ENCODE peak calls at places on chromosomes 16 and 17, in five cellular contexts. One of them, this sample, is unnamed.

GRCh38 chr17:71869293-71869692 is 251.5 kb upstream of the SOX9 start:
- DNase-seq in HepG2: no peak
- DNase-seq in H1: no peak
- DNase-seq in A549: no peak
- DNase-seq in K562: no peak
- DNase-seq in this sample: no peak

GRCh38 chr16:11107781-11108465 is 148.1 kb downstream of the SOCS1 start:
- DNase-seq in K562: no peak
- DNase-seq in H1: no peak
- DNase-seq in HepG2: no peak
- DNase-seq in A549: no peak
- DNase-seq in this sample: no peak

GRCh38 chr17:47693667-47694017 is 319 bp upstream of the TBKBP1 start:
- DNase-seq in K562: no peak
- DNase-seq in HepG2: no peak
- DNase-seq in A549: no peak
- DNase-seq in H1: no peak
- DNase-seq in this sample: no peak

GRCh38 chr16:8594149-8594666 is 3.9 kb upstream of the TMEM114 start:
- DNase-seq in A549: no peak
- DNase-seq in HepG2: no peak
- DNase-seq in K562: peak
- DNase-seq in H1: no peak
- DNase-seq in this sample: no peak

GRCh38 chr17:41977991-41978390 is 11.4 kb downstream of the CNP start:
- DNase-seq in H1: no peak
- DNase-seq in K562: no peak
- DNase-seq in HepG2: no peak
- DNase-seq in A549: no peak
- DNase-seq in this sample: no peak

GRCh38 chr16:71698491-71698890 is 26.0 kb downstream of the PHLPP2 start:
- DNase-seq in H1: no peak
- DNase-seq in A549: no peak
- DNase-seq in HepG2: no peak
- DNase-seq in K562: no peak
- DNase-seq in this sample: no peak

GRCh38 chr17:33142703-33143299 is 150.3 kb downstream of the ASIC2 start:
- DNase-seq in HepG2: no peak
- DNase-seq in K562: peak
- DNase-seq in A549: peak
- DNase-seq in H1: peak
- DNase-seq in this sample: no peak

GRCh38 chr16:54434859-54435258 is 148.3 kb upstream of the IRX3 start:
- DNase-seq in A549: no peak
- DNase-seq in K562: no peak
- DNase-seq in HepG2: no peak
- DNase-seq in H1: no peak
- DNase-seq in this sample: no peak

GRCh38 chr16:67555795-67556212 is 6.5 kb upstream of the CTCF start:
- DNase-seq in HepG2: no peak
- DNase-seq in A549: no peak
- DNase-seq in H1: no peak
- DNase-seq in K562: no peak
- DNase-seq in this sample: no peak

GRCh38 chr17:42843358-42843934 is 934 bp upstream of the AOC2 start:
- DNase-seq in A549: peak
- DNase-seq in H1: no peak
- DNase-seq in HepG2: peak
- DNase-seq in K562: peak
- DNase-seq in this sample: no peak

GRCh38 chr16:89922884-89923639 is at the start of gene TUBB3:
- DNase-seq in HepG2: peak
- DNase-seq in K562: peak
- DNase-seq in H1: peak
- DNase-seq in A549: peak
- DNase-seq in this sample: no peak

GRCh38 chr17:64358261-64358788 is 32.3 kb downstream of the PECAM1 start:
- DNase-seq in K562: no peak
- DNase-seq in H1: no peak
- DNase-seq in HepG2: no peak
- DNase-seq in A549: no peak
- DNase-seq in this sample: no peak

GRCh38 chr17:47720754-47721533 is 12.1 kb upstream of the TBX21 start:
- DNase-seq in A549: no peak
- DNase-seq in H1: peak
- DNase-seq in HepG2: no peak
- DNase-seq in K562: no peak
- DNase-seq in this sample: no peak

GRCh38 chr16:85541619-85542547 is 71.2 kb upstream of the GSE1 start:
- DNase-seq in HepG2: no peak
- DNase-seq in K562: no peak
- DNase-seq in H1: no peak
- DNase-seq in A549: no peak
- DNase-seq in this sample: no peak

GRCh38 chr16:85221810-85222150 is 109.5 kb upstream of the CIBAR2 start:
- DNase-seq in A549: no peak
- DNase-seq in HepG2: no peak
- DNase-seq in K562: no peak
- DNase-seq in H1: no peak
- DNase-seq in this sample: no peak

GRCh38 chr16:66786551-66786950 is 14.8 kb downstream of the TERB1 start:
- DNase-seq in HepG2: no peak
- DNase-seq in A549: no peak
- DNase-seq in H1: no peak
- DNase-seq in K562: no peak
- DNase-seq in this sample: no peak

GRCh38 chr16:14193316-14193871 is 122.3 kb downstream of the MRTFB start:
- DNase-seq in HepG2: no peak
- DNase-seq in H1: no peak
- DNase-seq in A549: no peak
- DNase-seq in K562: no peak
- DNase-seq in this sample: peak

GRCh38 chr17:43094129-43094834 is 30.9 kb downstream of the BRCA1 start:
- DNase-seq in A549: no peak
- DNase-seq in H1: no peak
- DNase-seq in K562: no peak
- DNase-seq in HepG2: no peak
- DNase-seq in this sample: no peak

GRCh38 chr16:24525970-24526559 is 13.3 kb upstream of the RBBP6 start:
- DNase-seq in HepG2: peak
- DNase-seq in A549: peak
- DNase-seq in H1: peak
- DNase-seq in K562: no peak
- DNase-seq in this sample: no peak

GRCh38 chr16:4601317-4602186 is 13.1 kb downstream of the UBALD1 start:
- DNase-seq in K562: no peak
- DNase-seq in H1: no peak
- DNase-seq in HepG2: no peak
- DNase-seq in A549: no peak
- DNase-seq in this sample: no peak

GRCh38 chr16:52492789-52493357 is 54.1 kb downstream of the TOX3 start:
- DNase-seq in H1: no peak
- DNase-seq in K562: no peak
- DNase-seq in A549: no peak
- DNase-seq in HepG2: peak
- DNase-seq in this sample: peak

GRCh38 chr17:55210292-55210691 is 54.5 kb upstream of the HLF start:
- DNase-seq in HepG2: no peak
- DNase-seq in K562: no peak
- DNase-seq in H1: no peak
- DNase-seq in A549: no peak
- DNase-seq in this sample: no peak

GRCh38 chr16:82031116-82032084 is 3.7 kb upstream of the HSD17B2 start:
- DNase-seq in K562: peak
- DNase-seq in HepG2: peak
- DNase-seq in H1: no peak
- DNase-seq in A549: peak
- DNase-seq in this sample: no peak

GRCh38 chr16:78628526-78628925 is 529.1 kb downstream of the WWOX start:
- DNase-seq in H1: no peak
- DNase-seq in K562: no peak
- DNase-seq in A549: no peak
- DNase-seq in HepG2: no peak
- DNase-seq in this sample: no peak

DNA sequence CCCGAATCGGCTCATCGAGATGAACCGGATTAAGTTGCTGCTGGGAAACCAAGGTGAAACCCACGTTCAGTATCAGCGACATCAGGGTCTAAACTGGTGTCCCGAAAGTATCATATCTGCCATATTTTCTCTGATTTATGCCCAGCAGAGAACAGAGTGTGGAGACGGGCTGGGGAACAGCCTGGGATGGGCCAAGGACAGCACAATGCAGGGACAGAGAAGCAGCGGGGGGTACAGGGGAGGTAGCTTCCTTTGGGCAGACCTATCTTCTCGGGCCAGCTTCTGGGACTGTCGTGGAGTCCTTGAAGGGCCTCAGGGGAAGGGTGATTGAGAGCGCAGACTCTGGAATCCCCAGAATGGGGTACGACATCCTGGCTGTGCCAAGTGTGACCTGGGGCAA is 17.5 kb upstream of the MLKL start:
- DNase-seq in K562: no peak
- DNase-seq in HepG2: no peak
- DNase-seq in H1: no peak
- DNase-seq in A549: no peak
- DNase-seq in this sample: no peak
- TF ChIP-seq HDAC2 in K562: no peak
- TF ChIP-seq HDAC2 in HepG2: no peak
- TF ChIP-seq HDAC2 in H1: no peak
- TF ChIP-seq HDAC2 in A549: no peak
- TF ChIP-seq HDAC2 in this sample: no peak

DNA sequence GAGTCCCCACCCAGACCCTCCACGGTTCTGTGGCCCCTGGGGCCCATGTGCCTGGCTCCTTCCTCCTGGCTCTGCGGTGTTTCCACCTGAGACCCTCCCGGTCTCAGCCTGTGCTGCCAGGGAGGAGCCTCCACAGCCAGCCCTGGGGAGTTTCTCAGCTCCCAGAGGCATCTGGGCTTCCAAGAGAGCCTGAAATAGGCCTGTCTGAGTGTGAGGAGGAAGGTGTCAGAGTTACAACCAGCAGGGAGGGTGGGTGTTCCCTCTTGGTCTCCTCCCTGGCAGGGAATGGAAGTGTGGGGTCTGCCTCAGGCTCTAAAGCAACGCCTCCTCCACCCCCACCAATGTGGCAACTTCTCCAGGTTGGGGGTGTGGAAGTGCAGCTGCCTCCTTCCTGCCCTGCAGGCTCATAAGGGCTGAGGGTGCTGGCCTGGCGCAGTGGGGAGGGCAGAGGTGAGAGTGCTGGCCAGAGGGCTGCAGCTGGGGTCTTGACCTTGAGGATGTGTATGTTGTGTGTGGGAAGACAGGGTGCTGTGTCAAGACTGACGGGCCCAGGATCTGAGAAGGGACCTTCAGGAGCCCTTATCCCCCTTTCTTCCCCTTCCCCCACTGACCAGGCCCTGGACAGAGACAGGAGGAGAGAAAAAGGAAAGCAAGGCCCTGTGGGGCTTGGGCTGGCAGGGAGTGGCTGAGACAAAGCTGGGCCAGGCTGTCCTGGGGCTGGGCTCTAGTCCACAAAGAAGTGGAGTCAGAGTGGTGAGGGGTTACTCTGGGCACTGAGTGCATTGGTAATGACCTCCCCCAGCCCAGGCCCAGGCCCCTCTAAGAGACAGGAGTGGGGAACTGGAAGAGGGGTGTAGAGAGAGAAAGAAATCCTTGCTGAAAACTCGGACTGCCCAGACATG is 2.4 kb downstream of the CYGB start:
- DNase-seq in A549: no peak
- DNase-seq in HepG2: no peak
- DNase-seq in H1: peak
- DNase-seq in K562: no peak
- DNase-seq in this sample: no peak
- TF ChIP-seq HDAC2 in A549: no peak
- TF ChIP-seq HDAC2 in HepG2: no peak
- TF ChIP-seq HDAC2 in H1: no peak
- TF ChIP-seq HDAC2 in K562: no peak
- TF ChIP-seq HDAC2 in this sample: no peak

GRCh38 chr17:66150708-66151107 is 41.2 kb downstream of the CEP112 start:
- DNase-seq in K562: no peak
- DNase-seq in A549: no peak
- DNase-seq in H1: no peak
- DNase-seq in HepG2: no peak
- DNase-seq in this sample: no peak
- TF ChIP-seq HDAC2 in K562: no peak
- TF ChIP-seq HDAC2 in A549: no peak
- TF ChIP-seq HDAC2 in H1: no peak
- TF ChIP-seq HDAC2 in HepG2: no peak
- TF ChIP-seq HDAC2 in this sample: no peak

GRCh38 chr17:66268247-66268927 is 34.0 kb upstream of the PRKCA start:
- DNase-seq in HepG2: no peak
- DNase-seq in K562: no peak
- DNase-seq in A549: no peak
- DNase-seq in H1: no peak
- DNase-seq in this sample: no peak
- TF ChIP-seq HDAC2 in HepG2: no peak
- TF ChIP-seq HDAC2 in K562: no peak
- TF ChIP-seq HDAC2 in A549: no peak
- TF ChIP-seq HDAC2 in H1: no peak
- TF ChIP-seq HDAC2 in this sample: no peak

DNA sequence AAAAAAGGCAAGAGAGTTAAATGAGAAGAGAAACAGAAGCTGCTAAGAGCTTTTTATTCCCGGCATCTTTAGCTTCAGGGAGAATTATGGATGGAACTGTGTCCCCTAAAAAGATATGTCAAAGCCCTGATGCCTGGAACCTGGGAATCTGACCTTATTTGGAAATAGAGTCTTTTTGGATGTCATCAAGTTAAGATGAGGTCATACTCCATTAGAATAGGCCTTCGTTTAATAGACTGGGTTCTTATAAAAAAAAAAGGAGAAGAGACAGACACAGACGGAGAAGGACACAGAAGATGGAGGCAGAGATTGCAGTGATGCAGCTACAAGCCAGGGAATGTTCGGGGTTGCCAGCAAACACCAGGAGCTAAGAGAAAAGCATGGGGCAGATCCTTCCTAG is 24.6 kb downstream of the CACNG4 start:
- DNase-seq in A549: no peak
- DNase-seq in H1: no peak
- DNase-seq in K562: no peak
- DNase-seq in HepG2: no peak
- DNase-seq in this sample: no peak
- TF ChIP-seq HDAC2 in A549: no peak
- TF ChIP-seq HDAC2 in H1: no peak
- TF ChIP-seq HDAC2 in K562: no peak
- TF ChIP-seq HDAC2 in HepG2: no peak
- TF ChIP-seq HDAC2 in this sample: no peak

GRCh38 chr17:77512062-77512946 is 371.5 kb downstream of the SEC14L1 start:
- DNase-seq in A549: no peak
- DNase-seq in K562: no peak
- DNase-seq in HepG2: peak
- DNase-seq in H1: no peak
- DNase-seq in this sample: no peak
- TF ChIP-seq HDAC2 in A549: no peak
- TF ChIP-seq HDAC2 in K562: no peak
- TF ChIP-seq HDAC2 in HepG2: peak
- TF ChIP-seq HDAC2 in H1: no peak
- TF ChIP-seq HDAC2 in this sample: no peak